ENCODE peak calls at places on chromosomes 3 and 15, in nine cellular contexts. A is astrocyte of the hippocampus, G is breast epithelium, N is Right ventricle myocardium superior, C is glutamatergic neuron, O is D341Med, D is left cardiac atrium, U is fibroblast of the aortic adventitia, J is AG20443. I is an unnamed sample.

GRCh38 chr15:63288778-63289378 is 11.5 kb downstream of the APH1B start:
- DNase-seq in A (peak), G (no peak), N (no peak), C (no peak), O (peak), D (no peak), U (peak), J (peak), I (no peak)

GRCh38 chr15:60370105-60370803 is 27.5 kb downstream of the ANXA2 start:
- DNase-seq in A (no peak), G (no peak), N (no peak), C (no peak), O (no peak), D (no peak), U (peak), J (no peak), I (no peak)

GRCh38 chr3:138946554-138947302 is at the start of the genes FOXL2 and FOXL2NB:
- DNase-seq in A (peak), G (no peak), N (no peak), C (peak), O (no peak), D (peak), U (peak), J (peak), I (peak)

GRCh38 chr3:188207941-188208750 is 54.2 kb downstream of the LPP start:
- DNase-seq in A (peak), G (no peak), N (no peak), C (peak), O (no peak), D (no peak), U (no peak), J (no peak), I (no peak)

GRCh38 chr3:182349051-182349450 is 444.3 kb upstream of the ATP11B start:
- DNase-seq in A (peak), G (no peak), N (no peak), C (no peak), O (no peak), D (no peak), U (no peak), J (no peak), I (no peak)

GRCh38 chr3:14555835-14556234 is 15.7 kb upstream of the GRIP2 start:
- DNase-seq in A (peak), G (no peak), N (peak), C (no peak), O (peak), D (peak), U (no peak), J (no peak), I (no peak)

GRCh38 chr15:63502843-63503738 is 1.3 kb upstream of the USP3 start:
- DNase-seq in A (peak), G (peak), N (peak), C (peak), O (no peak), D (peak), U (peak), J (peak), I (peak)

GRCh38 chr15:48425051-48425450 is 93.8 kb downstream of the DUT start:
- DNase-seq in A (no peak), G (no peak), N (no peak), C (no peak), O (no peak), D (no peak), U (no peak), J (no peak), I (no peak)

GRCh38 chr3:23431759-23432158 is 228.6 kb downstream of the UBE2E2 start:
- DNase-seq in A (no peak), G (no peak), N (no peak), C (no peak), O (no peak), D (no peak), U (peak), J (no peak), I (no peak)

GRCh38 chr3:66317750-66318366 is 97.1 kb downstream of the SLC25A26 start:
- DNase-seq in A (no peak), G (no peak), N (no peak), C (peak), O (no peak), D (no peak), U (no peak), J (no peak), I (no peak)

GRCh38 chr15:26731965-26732364 is 40.9 kb downstream of the GABRB3 start:
- DNase-seq in A (no peak), G (no peak), N (no peak), C (no peak), O (no peak), D (no peak), U (no peak), J (no peak), I (no peak)

GRCh38 chr3:185330644-185331043 is 32.3 kb upstream of the MAP3K13 start:
- DNase-seq in A (no peak), G (no peak), N (no peak), C (no peak), O (no peak), D (no peak), U (no peak), J (no peak), I (no peak)